ENCODE peak calls at places on chromosome 12, in nine cellular contexts. J is Peyer's patch, B is adrenal gland, L is thyroid gland, M is suprapubic skin, Z is heart left ventricle, C is K562, H is stomach, P is IMR-90. I is an unnamed sample. For H3K4me1, the result is how much of the 10 kb centered on the place peaks cover.

GRCh38 chr12:42473561-42473960 is 116.0 kb downstream of the PRICKLE1 start:
- DNase-seq in J (no peak), B (no peak), L (no peak), M (no peak), Z (no peak), C (no peak), H (no peak), P (no peak), I (no peak)

GRCh38 chr12:4269279-4269991 is 4.1 kb upstream of the CCND2 start:
- DNase-seq in J (peak), B (peak), L (peak), M (no peak), Z (peak), C (peak), H (peak), P (peak), I (peak)

GRCh38 chr12:131046813-131047788 is 93.4 kb downstream of the ADGRD1 start:
- DNase-seq in J (no peak), B (no peak), L (no peak), M (no peak), Z (peak), C (peak), H (no peak), P (no peak), I (no peak)

GRCh38 chr12:120079352-120080042 is 37.1 kb downstream of the RAB35 start:
- DNase-seq in J (peak), B (no peak), L (no peak), M (no peak), Z (no peak), C (no peak), H (no peak), P (no peak), I (no peak)

GRCh38 chr12:31440586-31440985 is 114.6 kb upstream of the SINHCAF start:
- DNase-seq in J (no peak), B (no peak), L (no peak), M (no peak), Z (no peak), C (no peak), H (no peak), P (no peak), I (no peak)

GRCh38 chr12:115923851-115924250 is 353.6 kb downstream of the MED13L start:
- DNase-seq in J (no peak), B (no peak), L (no peak), M (no peak), Z (no peak), C (no peak), H (no peak), P (no peak), I (no peak)

GRCh38 chr12:20423557-20423956 is 55.2 kb downstream of the PDE3A start:
- DNase-seq in J (no peak), B (no peak), L (no peak), M (no peak), Z (no peak), C (no peak), H (no peak), P (no peak), I (no peak)

GRCh38 chr12:122740351-122740750 is 9.7 kb upstream of the HCAR1 start:
- DNase-seq in J (no peak), B (no peak), L (no peak), M (no peak), Z (no peak), C (peak), H (no peak), P (no peak), I (peak)

GRCh38 chr12:92503977-92504966 is 198.5 kb upstream of the PLEKHG7 start:
- DNase-seq in J (peak), B (peak), L (peak), M (no peak), Z (peak), C (no peak), H (peak), P (no peak), I (no peak)

GRCh38 chr12:89556976-89557375 is 31.1 kb upstream of the POC1B start:
- DNase-seq in J (no peak), B (no peak), L (no peak), M (no peak), Z (no peak), C (no peak), H (no peak), P (peak), I (no peak)

GRCh38 chr12:102029148-102029547 is 32.6 kb downstream of the WASHC3 start:
- DNase-seq in J (no peak), B (no peak), L (no peak), M (no peak), Z (no peak), C (no peak), H (no peak), P (no peak), I (no peak)

GRCh38 chr12:116969615-116970575 is 59.1 kb downstream of the FBXW8 start:
- DNase-seq in J (no peak), B (peak), L (no peak), M (no peak), Z (peak), C (no peak), H (no peak), P (no peak), I (peak)

GRCh38 chr12:14689996-14690395 is 6.4 kb downstream of the GUCY2C start:
- DNase-seq in J (no peak), B (no peak), L (no peak), M (no peak), Z (no peak), C (no peak), H (no peak), P (no peak), I (no peak)

GRCh38 chr12:107679346-107679745 is 6.3 kb upstream of the PWP1 start:
- DNase-seq in J (no peak), B (peak), L (no peak), M (no peak), Z (no peak), C (no peak), H (no peak), P (no peak), I (no peak)

GRCh38 chr12:75739916-75740315 is 228.5 kb upstream of the KRR1 start:
- DNase-seq in J (no peak), B (no peak), L (no peak), M (no peak), Z (no peak), C (no peak), H (no peak), P (no peak), I (no peak)

GRCh38 chr12:68630598-68630997 is 19.9 kb downstream of the RAP1B start:
- DNase-seq in J (no peak), B (no peak), L (peak), M (no peak), Z (no peak), C (no peak), H (no peak), P (no peak), I (no peak)
- H3K4me1 ChIP-seq in J (under half), B (under half), L (half or more), M (half or more), Z (half or more), C (under half), H (half or more), P (under half), I (under half)

GRCh38 chr12:54017845-54018607 is 9.2 kb downstream of the HOXC8 start:
- DNase-seq in J (peak), B (peak), L (peak), M (peak), Z (peak), C (peak), H (peak), P (peak), I (peak)
- TF ChIP-seq POLR2A in J (no peak), B (peak), L (no peak), M (no peak), Z (no peak), C (peak), H (no peak), P (no peak), I (peak)

GRCh38 chr12:3038166-3038565 is 39.0 kb upstream of the TSPAN9 start:
- DNase-seq in J (no peak), B (no peak), L (no peak), M (no peak), Z (no peak), C (no peak), H (no peak), P (no peak), I (no peak)
- H3K4me1 ChIP-seq in J (under half), B (under half), L (under half), M (under half), Z (under half), C (under half), H (under half), P (under half), I (under half)

GRCh38 chr12:100163416-100164152 is 20.9 kb upstream of the BLTP3B start:
- DNase-seq in J (peak), B (peak), L (peak), M (peak), Z (peak), C (peak), H (peak), P (peak), I (peak)
- TF ChIP-seq POLR2A in J (no peak), B (no peak), L (peak), M (no peak), Z (peak), C (no peak), H (no peak), P (no peak), I (no peak)

DNA sequence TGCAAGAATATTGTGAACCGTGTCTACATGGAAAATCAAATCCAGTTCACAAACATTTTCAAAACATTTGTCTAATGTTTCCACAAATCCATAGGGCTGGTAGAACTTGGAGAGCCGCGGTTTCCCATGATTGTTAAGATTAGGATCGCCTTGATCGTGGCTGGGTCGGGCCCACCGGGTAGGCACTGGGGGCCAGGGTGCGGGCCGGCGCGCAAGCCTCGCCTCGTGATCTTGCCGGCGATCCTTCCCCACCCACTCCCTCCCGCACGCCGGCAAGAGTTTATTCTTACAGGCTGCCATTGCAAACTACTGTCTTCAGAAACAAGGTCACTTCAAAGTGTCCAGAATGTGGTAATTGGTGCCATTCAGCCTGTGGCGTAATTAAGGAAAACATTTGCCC is 95.4 kb downstream of the BORCS5 start:
- DNase-seq in J (no peak), B (no peak), L (no peak), M (no peak), Z (no peak), C (no peak), H (no peak), P (no peak), I (no peak)
- H3K4me1 ChIP-seq in J (under half), B (under half), L (under half), M (under half), Z (under half), C (under half), H (under half), P (under half), I (under half)

DNA sequence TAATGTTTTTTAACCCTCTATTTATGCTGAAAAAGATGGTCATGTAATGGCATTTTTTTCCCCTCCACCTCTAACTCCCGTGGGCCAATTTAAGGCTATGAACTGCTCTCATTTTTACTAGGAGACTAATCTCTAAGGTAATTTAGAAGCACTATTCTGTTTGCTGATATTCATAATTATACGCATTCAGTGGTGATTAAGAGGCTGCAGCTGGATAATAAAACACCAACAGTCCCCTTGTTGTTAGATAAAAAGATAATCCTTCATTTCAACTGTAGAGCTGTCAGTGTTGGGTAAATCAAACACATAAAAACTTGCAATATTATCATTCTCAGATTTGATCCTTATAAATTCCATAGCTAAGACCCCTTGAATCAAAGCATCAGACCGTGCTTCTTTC is 8.9 kb downstream of the MYO1H start:
- DNase-seq in J (no peak), B (no peak), L (no peak), M (no peak), Z (no peak), C (no peak), H (no peak), P (no peak), I (no peak)
- TF ChIP-seq POLR2A in J (no peak), B (no peak), L (no peak), M (no peak), Z (no peak), C (no peak), H (no peak), P (no peak), I (no peak)

DNA sequence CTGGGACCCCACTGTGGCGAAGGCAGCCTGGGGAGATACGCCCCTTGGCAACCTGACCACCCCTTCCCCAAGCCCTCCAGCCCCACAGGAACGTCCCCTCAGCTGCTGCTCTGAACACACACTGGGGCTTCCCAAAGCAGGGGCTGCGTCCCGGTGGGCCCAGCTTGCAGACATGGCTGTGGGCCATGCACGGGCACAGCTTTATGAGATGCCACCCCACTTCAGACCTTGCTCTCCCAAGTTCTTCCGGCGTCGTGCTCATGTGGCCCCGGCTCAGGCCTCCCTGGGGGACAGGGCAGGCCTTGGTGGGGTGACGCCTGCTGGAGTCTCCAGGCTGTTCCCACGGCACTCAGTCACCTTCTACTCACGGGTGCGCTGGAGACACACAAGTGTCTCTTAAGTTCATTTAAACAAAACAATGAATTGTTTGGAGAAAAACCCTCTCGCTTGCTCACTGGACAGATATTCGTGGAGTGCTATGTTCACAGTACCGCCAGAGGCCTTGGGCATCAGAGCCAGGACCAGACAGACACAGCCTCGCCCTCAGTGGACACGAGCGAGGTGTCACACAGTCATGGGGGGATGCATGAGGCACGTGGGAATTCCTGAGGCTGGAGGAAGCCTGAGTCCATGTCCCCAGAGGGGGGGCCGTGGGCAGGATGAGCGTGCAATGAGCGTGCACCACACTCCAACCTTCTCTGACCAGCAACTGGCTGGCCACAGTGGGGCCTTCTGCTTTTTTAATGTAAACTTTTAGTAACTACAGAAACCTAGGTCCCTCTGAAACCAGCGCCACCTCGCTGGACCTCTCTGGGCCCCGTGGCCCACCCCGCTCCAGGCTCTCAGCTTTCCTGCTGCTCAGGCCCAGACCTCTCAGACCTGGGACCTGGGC is 4.3 kb downstream of the GALNT9 start:
- DNase-seq in J (no peak), B (no peak), L (peak), M (no peak), Z (no peak), C (no peak), H (no peak), P (peak), I (no peak)
- H3K4me1 ChIP-seq in J (under half), B (under half), L (half or more), M (under half), Z (under half), C (under half), H (under half), P (under half), I (under half)

I was measured in testis.